ENCODE peak calls at places on chromosomes 4 and X, in four cellular contexts. D, V, U and F are unnamed samples.

GRCh38 chrX:13009256-13009655 is 34.3 kb downstream of the TMSB4X start:
- DNase-seq in D (no peak), U (no peak), V (no peak), F (no peak)

GRCh38 chr4:186723207-186724047 is at the start of gene FAT1:
- DNase-seq in D (no peak), U (no peak), V (peak; percentile 58), F (no peak)

GRCh38 chr4:124321370-124321769 is 391.2 kb downstream of the ANKRD50 start:
- DNase-seq in V (no peak), U (no peak), D (no peak), F (no peak)

GRCh38 chr4:53436251-53436650 is 58.8 kb downstream of the FIP1L1 start:
- DNase-seq in D (no peak), U (no peak), V (no peak), F (no peak)

GRCh38 chrX:150933945-150934350 is 35.5 kb upstream of the CD99L2 start:
- DNase-seq in V (no peak), U (no peak), D (no peak), F (no peak)

GRCh38 chr4:20109395-20109794 is 142.3 kb upstream of the SLIT2 start:
- DNase-seq in V (no peak), U (no peak), D (no peak), F (no peak)

GRCh38 chr4:184066584-184067300 is 150.9 kb downstream of the ENPP6 start:
- DNase-seq in U (no peak), V (no peak), D (no peak), F (no peak)

GRCh38 chr4:150518559-150518958 is 63.4 kb upstream of the MAB21L2 start:
- DNase-seq in U (no peak), V (no peak), D (no peak), F (no peak)